ENCODE peak calls at places on chromosomes 4 and X, in eight cellular contexts. R is GM12878, B is sigmoid colon, N is K562, Z is stomach, F is HepG2, H is H1, V is suprapubic skin. S is an unnamed sample.

GRCh38 chrX:3939967-3940610 is 226.6 kb upstream of the PRKX start:
- DNase-seq in R (no peak), B (no peak), N (peak; percentile 9), Z (no peak), F (no peak), H (no peak), V (no peak), S (no peak)

GRCh38 chr4:23888421-23889319 is 1.2 kb downstream of the PPARGC1A start:
- DNase-seq in R (no peak), B (peak; percentile 64), N (no peak), Z (no peak), F (peak; percentile 18), H (no peak), V (no peak), S (no peak)

GRCh38 chr4:139768366-139768765 is 102.7 kb downstream of the MGST2 start:
- DNase-seq in R (no peak), B (no peak), N (no peak), Z (no peak), F (no peak), H (no peak), V (no peak), S (no peak)

GRCh38 chrX:132488092-132488749 is 617 bp downstream of the MBNL3 start:
- DNase-seq in R (no peak), B (no peak), N (no peak), Z (no peak), F (no peak), H (no peak), V (no peak), S (peak; percentile 33)

GRCh38 chrX:101229155-101229554 is 9.6 kb downstream of the DRP2 start:
- DNase-seq in R (no peak), B (no peak), N (no peak), Z (no peak), F (no peak), H (no peak), V (no peak), S (no peak)

GRCh38 chr4:59537231-59537886 is 1662.8 kb upstream of the ADGRL3 start:
- DNase-seq in R (no peak), B (no peak), N (no peak), Z (no peak), F (no peak), H (no peak), V (no peak), S (no peak)

GRCh38 chr4:137394000-137394399 is 138.3 kb downstream of the PCDH18 start:
- DNase-seq in R (no peak), B (no peak), N (no peak), Z (no peak), F (no peak), H (no peak), V (no peak), S (no peak)

GRCh38 chrX:31500920-31501319 is 429.1 kb upstream of the FTHL17 start:
- DNase-seq in R (no peak), B (no peak), N (no peak), Z (no peak), F (no peak), H (no peak), V (no peak), S (no peak)

GRCh38 chr4:157075401-157075800 is 549 bp upstream of the GLRB start:
- DNase-seq in R (no peak), B (no peak), N (no peak), Z (no peak), F (no peak), H (no peak), V (no peak), S (no peak)

GRCh38 chrX:29662101-29662500 is 553.3 kb upstream of the MAGEB2 start:
- DNase-seq in R (no peak), B (no peak), N (no peak), Z (no peak), F (no peak), H (no peak), V (no peak), S (no peak)

GRCh38 chrX:106912864-106913263 is 7.3 kb upstream of the CLDN2 start:
- DNase-seq in R (no peak), B (no peak), N (no peak), Z (no peak), F (no peak), H (no peak), V (no peak), S (no peak)

GRCh38 chrX:149508467-149508866 is 3.4 kb upstream of the IDS start:
- DNase-seq in R (no peak), B (no peak), N (no peak), Z (no peak), F (no peak), H (no peak), V (no peak), S (no peak)

GRCh38 chr4:187088070-187088799 is 364.6 kb upstream of the FAT1 start:
- DNase-seq in R (no peak), B (no peak), N (no peak), Z (no peak), F (no peak), H (no peak), V (no peak), S (no peak)

GRCh38 chr4:54547299-54548097 is 110.3 kb upstream of the KIT start:
- DNase-seq in R (peak; percentile 19), B (no peak), N (peak; percentile 24), Z (peak; percentile 45), F (no peak), H (no peak), V (no peak), S (peak; percentile 38)

GRCh38 chr4:117983541-117984451 is 50.5 kb upstream of the NDST3 start:
- DNase-seq in R (no peak), B (no peak), N (no peak), Z (no peak), F (no peak), H (no peak), V (no peak), S (no peak)

GRCh38 chr4:73603307-73603710 is 16.9 kb downstream of the RASSF6 start:
- DNase-seq in R (no peak), B (no peak), N (no peak), Z (peak; percentile 42), F (peak; percentile 88), H (no peak), V (no peak), S (peak; percentile 57)

GRCh38 chr4:109916003-109916399 is 3.3 kb downstream of the EGF start:
- DNase-seq in R (no peak), B (no peak), N (no peak), Z (no peak), F (no peak), H (no peak), V (no peak), S (no peak)

GRCh38 chr4:1904042-1904441 is 32.8 kb downstream of the NSD2 start:
- DNase-seq in R (no peak), B (no peak), N (no peak), Z (no peak), F (peak; percentile 57), H (no peak), V (no peak), S (no peak)
- H3K36me3 ChIP-seq in R (peaks cover 26% of the 10 kb centered on the region), B (no peaks in the 10 kb centered on the region), N (peaks cover 88% of the 10 kb centered on the region), Z (peaks cover 54% of the 10 kb centered on the region), F (peaks cover 23% of the 10 kb centered on the region), H (peaks cover 23% of the 10 kb centered on the region), V (peaks cover 18% of the 10 kb centered on the region), S (no peaks in the 10 kb centered on the region)

GRCh38 chrX:48896611-48897011 is 957 bp downstream of the TIMM17B start:
- DNase-seq in R (no peak), B (no peak), N (no peak), Z (no peak), F (no peak), H (no peak), V (peak; percentile 59), S (no peak)
- TF ChIP-seq POLR2AphosphoS5 in R (no peak), B (no peak), N (no peak), Z (no peak), F (no peak), H (no peak), V (no peak), S (no peak)

GRCh38 chr4:3765271-3766206 is 646 bp upstream of the ADRA2C start:
- DNase-seq in R (no peak), B (no peak), N (peak; percentile 75), Z (peak; percentile 32), F (peak; percentile 41), H (peak; percentile 83), V (no peak), S (no peak)

GRCh38 chr4:3767569-3768288 is 1.5 kb downstream of the ADRA2C start:
- DNase-seq in R (no peak), B (no peak), N (no peak), Z (no peak), F (no peak), H (peak; percentile 63), V (no peak), S (peak; percentile 15)

GRCh38 chr4:3766791-3767561 is 791 bp downstream of the ADRA2C start:
- DNase-seq in R (no peak), B (no peak), N (no peak), Z (no peak), F (no peak), H (peak; percentile 85), V (no peak), S (no peak)

GRCh38 chr4:3768842-3769641 is 2.9 kb downstream of the ADRA2C start:
- DNase-seq in R (no peak), B (no peak), N (no peak), Z (no peak), F (peak; percentile 15), H (no peak), V (no peak), S (no peak)

GRCh38 chr4:3766207-3766790 is at the start of gene ADRA2C:
- DNase-seq in R (no peak), B (no peak), N (peak; percentile 34), Z (no peak), F (peak; percentile 20), H (peak; percentile 57), V (no peak), S (no peak)
- TF ChIP-seq EP300 in R (no peak), B (no peak), N (no peak), Z (no peak), F (no peak), H (no peak), V (no peak), S (no peak)

GRCh38 chr4:3188118-3188517 is 60.8 kb upstream of the MSANTD1 start:
- DNase-seq in R (no peak), B (no peak), N (no peak), Z (no peak), F (no peak), H (no peak), V (no peak), S (no peak)

GRCh38 chr4:3183008-3183407 is 66.0 kb upstream of the MSANTD1 start:
- DNase-seq in R (no peak), B (no peak), N (no peak), Z (no peak), F (no peak), H (no peak), V (no peak), S (no peak)

GRCh38 chr4:3184725-3185124 is 64.2 kb upstream of the MSANTD1 start:
- DNase-seq in R (no peak), B (no peak), N (no peak), Z (no peak), F (no peak), H (no peak), V (no peak), S (no peak)

GRCh38 chr4:3189459-3189858 is 59.5 kb upstream of the MSANTD1 start:
- DNase-seq in R (no peak), B (no peak), N (no peak), Z (no peak), F (no peak), H (no peak), V (no peak), S (no peak)

DNA sequence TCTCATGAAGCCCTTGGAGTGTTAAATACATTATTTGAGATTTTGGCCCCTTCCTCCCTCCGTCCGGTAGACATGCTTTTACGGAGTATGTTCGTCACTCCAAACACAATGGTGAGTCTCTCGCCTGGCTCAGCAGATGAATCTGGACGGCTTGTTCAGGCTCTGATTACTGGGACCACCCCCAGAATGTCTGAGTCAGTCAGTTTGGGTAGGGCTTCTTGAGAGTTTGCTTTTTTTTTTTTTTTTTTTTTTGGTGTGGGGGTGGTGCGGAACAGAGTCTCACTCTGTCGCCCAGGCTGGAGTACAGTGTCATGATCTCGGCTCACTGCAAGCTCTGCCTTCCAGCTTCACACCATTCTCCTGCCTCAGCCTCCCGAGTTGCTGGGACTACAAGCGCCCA is 62.4 kb upstream of the MSANTD1 start:
- DNase-seq in R (no peak), B (no peak), N (no peak), Z (no peak), F (no peak), H (no peak), V (no peak), S (no peak)
- H3K36me3 ChIP-seq in R (peaks cover 41% of the 10 kb centered on the region), B (peaks cover 33% of the 10 kb centered on the region), N (peaks cover 49% of the 10 kb centered on the region), Z (peaks cover 100% of the 10 kb centered on the region), F (peaks cover 31% of the 10 kb centered on the region), H (peaks cover 40% of the 10 kb centered on the region), V (peaks cover 91% of the 10 kb centered on the region), S (peaks cover 46% of the 10 kb centered on the region)

S was measured in transverse colon.